ENCODE peak calls at places on chromosomes 1 and 21, in seven cellular contexts. One of them, this sample, is unnamed.

GRCh38 chr1:177780096-177780700 is 189.7 kb downstream of the SEC16B start:
- DNase-seq in NCI-H1092: peak; percentile 57
- DNase-seq in HTR-8/SVneo: peak; percentile 20
- DNase-seq in anterior cingulate cortex: peak; percentile 4
- DNase-seq in fibroblast of pulmonary artery: peak; percentile 76
- DNase-seq in H7: peak; percentile 43
- DNase-seq in neural progenitor cell: peak; percentile 57
- DNase-seq in this sample: peak; percentile 31

GRCh38 chr1:53417003-53417402 is 42.2 kb upstream of the DMRTB1 start:
- DNase-seq in NCI-H1092: no peak
- DNase-seq in HTR-8/SVneo: no peak
- DNase-seq in anterior cingulate cortex: no peak
- DNase-seq in fibroblast of pulmonary artery: no peak
- DNase-seq in H7: no peak
- DNase-seq in neural progenitor cell: no peak
- DNase-seq in this sample: no peak

GRCh38 chr1:87226341-87226760 is 102.3 kb upstream of the LMO4 start:
- DNase-seq in NCI-H1092: no peak
- DNase-seq in HTR-8/SVneo: peak; percentile 74
- DNase-seq in anterior cingulate cortex: peak; percentile 48
- DNase-seq in fibroblast of pulmonary artery: peak; percentile 99
- DNase-seq in H7: peak; percentile 43
- DNase-seq in neural progenitor cell: peak; percentile 34
- DNase-seq in this sample: no peak

GRCh38 chr1:235079443-235079967 is 49.1 kb downstream of the TOMM20 start:
- DNase-seq in NCI-H1092: no peak
- DNase-seq in HTR-8/SVneo: no peak
- DNase-seq in anterior cingulate cortex: no peak
- DNase-seq in fibroblast of pulmonary artery: no peak
- DNase-seq in H7: peak; percentile 52
- DNase-seq in neural progenitor cell: no peak
- DNase-seq in this sample: no peak

GRCh38 chr21:36491191-36491916 is 11.4 kb upstream of the CLDN14 start:
- DNase-seq in NCI-H1092: no peak
- DNase-seq in HTR-8/SVneo: no peak
- DNase-seq in anterior cingulate cortex: no peak
- DNase-seq in fibroblast of pulmonary artery: no peak
- DNase-seq in H7: no peak
- DNase-seq in neural progenitor cell: peak; percentile 26
- DNase-seq in this sample: no peak

GRCh38 chr1:106755682-106756406 is 300.6 kb upstream of the PRMT6 start:
- DNase-seq in NCI-H1092: no peak
- DNase-seq in HTR-8/SVneo: no peak
- DNase-seq in anterior cingulate cortex: no peak
- DNase-seq in fibroblast of pulmonary artery: peak; percentile 55
- DNase-seq in H7: no peak
- DNase-seq in neural progenitor cell: no peak
- DNase-seq in this sample: no peak

GRCh38 chr1:155307247-155307740 is 1.4 kb upstream of the FDPS start:
- DNase-seq in NCI-H1092: peak; percentile 12
- DNase-seq in HTR-8/SVneo: no peak
- DNase-seq in anterior cingulate cortex: no peak
- DNase-seq in fibroblast of pulmonary artery: peak; percentile 63
- DNase-seq in H7: peak; percentile 65
- DNase-seq in neural progenitor cell: peak; percentile 69
- DNase-seq in this sample: peak; percentile 43

GRCh38 chr1:186519981-186520380 is 59.1 kb upstream of the PDC start:
- DNase-seq in NCI-H1092: no peak
- DNase-seq in HTR-8/SVneo: no peak
- DNase-seq in anterior cingulate cortex: no peak
- DNase-seq in fibroblast of pulmonary artery: peak; percentile 29
- DNase-seq in H7: no peak
- DNase-seq in neural progenitor cell: no peak
- DNase-seq in this sample: no peak

GRCh38 chr1:156896490-156897033 is 3.0 kb downstream of the PEAR1 start:
- DNase-seq in NCI-H1092: no peak
- DNase-seq in HTR-8/SVneo: peak; percentile 90
- DNase-seq in anterior cingulate cortex: no peak
- DNase-seq in fibroblast of pulmonary artery: peak; percentile 85
- DNase-seq in H7: peak; percentile 72
- DNase-seq in neural progenitor cell: peak; percentile 57
- DNase-seq in this sample: no peak